ENCODE peak calls at places on chromosomes 6 and 20, in seven cellular contexts. Z is cardiac muscle cell, B is AG04449, Q is H9, Y is GM20000, H is BE2C, J is left ventricle myocardium inferior. P is an unnamed sample.

GRCh38 chr6:34358389-34358906 is 34.0 kb downstream of the NUDT3 start:
- DNase-seq in Z (peak; percentile 27), B (peak; percentile 17), Q (no peak), Y (no peak), H (peak; percentile 29), J (peak; percentile 24), P (no peak)

GRCh38 chr6:111208928-111209327 is 121.6 kb downstream of the SLC16A10 start:
- DNase-seq in Z (no peak), B (no peak), Q (no peak), Y (no peak), H (no peak), J (no peak), P (no peak)

GRCh38 chr6:36671687-36672375 is 6.7 kb upstream of the CDKN1A start:
- DNase-seq in Z (no peak), B (no peak), Q (no peak), Y (no peak), H (peak; percentile 29), J (no peak), P (no peak)

GRCh38 chr6:20952605-20953004 is 418.3 kb downstream of the CDKAL1 start:
- DNase-seq in Z (no peak), B (peak; percentile 47), Q (peak; percentile 27), Y (no peak), H (peak; percentile 42), J (no peak), P (no peak)

GRCh38 chr6:22958677-22959076 is 389.3 kb downstream of the HDGFL1 start:
- DNase-seq in Z (no peak), B (no peak), Q (no peak), Y (no peak), H (no peak), J (no peak), P (no peak)

GRCh38 chr6:47473791-47474351 is 3.7 kb upstream of the CD2AP start:
- DNase-seq in Z (no peak), B (no peak), Q (no peak), Y (no peak), H (no peak), J (no peak), P (no peak)

GRCh38 chr20:60785817-60786216 is 466.2 kb upstream of the CDH4 start:
- DNase-seq in Z (no peak), B (no peak), Q (no peak), Y (no peak), H (no peak), J (no peak), P (no peak)

GRCh38 chr6:16243664-16244063 is 5.3 kb downstream of the GMPR start:
- DNase-seq in Z (no peak), B (no peak), Q (no peak), Y (no peak), H (no peak), J (no peak), P (no peak)

GRCh38 chr6:33013608-33014007 is 4.2 kb upstream of the HLA-DOA start:
- DNase-seq in Z (no peak), B (no peak), Q (no peak), Y (no peak), H (no peak), J (no peak), P (no peak)

GRCh38 chr20:709864-710761 is 34.5 kb upstream of the SCRT2 start:
- DNase-seq in Z (peak; percentile 29), B (no peak), Q (peak; percentile 34), Y (no peak), H (peak; percentile 21), J (no peak), P (no peak)

GRCh38 chr6:70956451-70957283 is at the start of gene B3GAT2:
- DNase-seq in Z (peak; percentile 50), B (no peak), Q (peak; percentile 64), Y (peak; percentile 32), H (peak; percentile 39), J (no peak), P (no peak)

GRCh38 chr6:13990830-13991229 is 66.1 kb downstream of the RNF182 start:
- DNase-seq in Z (no peak), B (no peak), Q (no peak), Y (no peak), H (no peak), J (no peak), P (no peak)

GRCh38 chr6:108947114-108947854 is 99.1 kb downstream of the ARMC2 start:
- DNase-seq in Z (no peak), B (peak; percentile 24), Q (no peak), Y (no peak), H (peak; percentile 58), J (no peak), P (no peak)

GRCh38 chr20:22752324-22752723 is 168.0 kb upstream of the FOXA2 start:
- DNase-seq in Z (no peak), B (no peak), Q (no peak), Y (no peak), H (no peak), J (no peak), P (no peak)

GRCh38 chr20:40558212-40558611 is 130.8 kb downstream of the MAFB start:
- DNase-seq in Z (no peak), B (no peak), Q (no peak), Y (no peak), H (no peak), J (no peak), P (no peak)

GRCh38 chr6:125913864-125914351 is 42.7 kb upstream of the HINT3 start:
- DNase-seq in Z (no peak), B (peak; percentile 95), Q (no peak), Y (no peak), H (no peak), J (no peak), P (no peak)

GRCh38 chr6:31725502-31726350 is 2.6 kb downstream of the MPIG6B start:
- DNase-seq in Z (no peak), B (no peak), Q (no peak), Y (no peak), H (no peak), J (no peak), P (no peak)

GRCh38 chr6:21999012-21999528 is 297.8 kb downstream of the PRL start:
- DNase-seq in Z (no peak), B (no peak), Q (no peak), Y (no peak), H (peak; percentile 61), J (no peak), P (no peak)

GRCh38 chr20:8116067-8116811 is 15.8 kb upstream of the PLCB1 start:
- DNase-seq in Z (no peak), B (no peak), Q (no peak), Y (no peak), H (peak; percentile 41), J (no peak), P (no peak)

GRCh38 chr6:145031962-145032361 is 703.4 kb downstream of the EPM2A start:
- DNase-seq in Z (no peak), B (no peak), Q (no peak), Y (no peak), H (no peak), J (no peak), P (no peak)

GRCh38 chr6:145031001-145031400 is 704.3 kb downstream of the EPM2A start:
- DNase-seq in Z (no peak), B (no peak), Q (no peak), Y (no peak), H (no peak), J (no peak), P (no peak)

GRCh38 chr6:145025488-145025887 is 709.8 kb downstream of the EPM2A start:
- DNase-seq in Z (no peak), B (no peak), Q (no peak), Y (no peak), H (no peak), J (no peak), P (no peak)

GRCh38 chr6:145026267-145026679 is 709.0 kb downstream of the EPM2A start:
- DNase-seq in Z (no peak), B (no peak), Q (no peak), Y (no peak), H (no peak), J (no peak), P (no peak)

DNA sequence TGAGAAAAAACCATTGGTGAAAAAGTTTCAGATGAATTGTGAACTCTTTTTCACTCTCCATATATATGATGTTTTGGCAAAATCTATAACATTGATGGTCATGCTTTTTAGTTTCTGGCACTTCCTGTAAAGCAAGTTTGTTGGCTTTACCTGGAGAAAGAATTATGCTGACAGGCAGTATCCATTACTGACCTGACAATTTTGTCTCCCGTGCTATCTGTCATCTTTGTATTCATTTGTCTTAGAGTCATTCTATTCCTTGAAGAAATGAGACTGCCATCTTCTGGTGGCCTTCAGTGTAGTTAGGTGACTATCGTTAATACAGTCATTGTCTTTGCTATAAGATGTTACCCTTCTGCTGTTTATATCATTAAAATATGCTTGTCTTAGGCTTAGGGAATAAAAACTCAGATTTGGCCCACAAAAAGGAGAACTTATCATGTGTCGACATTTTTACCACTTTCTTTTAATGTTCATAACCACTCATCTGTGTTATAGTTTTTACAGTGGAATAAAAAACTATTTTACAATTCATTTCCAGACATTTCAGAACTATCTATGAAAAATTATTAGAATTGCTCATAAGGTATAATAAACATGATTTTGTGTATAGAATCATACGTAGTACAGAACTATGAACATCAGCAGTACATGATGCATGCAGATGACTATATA is 707.0 kb downstream of the EPM2A start:
- DNase-seq in Z (peak; percentile 41), B (no peak), Q (no peak), Y (peak; percentile 33), H (peak; percentile 23), J (no peak), P (no peak)
- TF ChIP-seq CTCF in Z (peak; percentile 49), B (peak; percentile 42), Q (peak; percentile 71), Y (peak; percentile 12), H (peak; percentile 66), J (peak; percentile 62), P (no peak)

GRCh38 chr6:45200510-45200909 is 127.6 kb upstream of the RUNX2 start:
- DNase-seq in Z (no peak), B (no peak), Q (no peak), Y (no peak), H (no peak), J (no peak), P (no peak)
- TF ChIP-seq CTCF in Z (no peak), B (no peak), Q (no peak), Y (no peak), H (no peak), J (no peak), P (no peak)

DNA sequence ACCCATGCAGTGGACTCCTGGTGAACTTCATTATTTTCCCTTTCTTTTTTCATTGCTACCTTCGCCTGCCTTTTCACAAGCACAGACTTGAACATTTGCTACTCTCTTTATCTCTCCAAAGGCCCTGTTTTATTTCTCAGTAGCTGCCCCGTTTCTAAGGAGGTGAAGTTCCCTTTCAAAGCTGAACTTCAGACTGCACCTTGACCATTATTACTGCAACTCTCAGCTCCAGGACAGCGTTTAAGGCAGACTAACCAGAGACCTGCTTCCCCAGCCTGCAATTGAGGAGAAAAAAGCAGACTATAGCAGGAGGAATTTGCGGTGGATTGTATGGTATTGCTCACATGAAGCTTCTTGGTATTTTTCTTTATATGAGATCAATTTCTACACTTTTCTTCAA is 460.7 kb downstream of the CBLN4 start:
- DNase-seq in Z (no peak), B (no peak), Q (no peak), Y (no peak), H (no peak), J (no peak), P (no peak)
- TF ChIP-seq CTCF in Z (no peak), B (no peak), Q (no peak), Y (no peak), H (no peak), J (no peak), P (no peak)

DNA sequence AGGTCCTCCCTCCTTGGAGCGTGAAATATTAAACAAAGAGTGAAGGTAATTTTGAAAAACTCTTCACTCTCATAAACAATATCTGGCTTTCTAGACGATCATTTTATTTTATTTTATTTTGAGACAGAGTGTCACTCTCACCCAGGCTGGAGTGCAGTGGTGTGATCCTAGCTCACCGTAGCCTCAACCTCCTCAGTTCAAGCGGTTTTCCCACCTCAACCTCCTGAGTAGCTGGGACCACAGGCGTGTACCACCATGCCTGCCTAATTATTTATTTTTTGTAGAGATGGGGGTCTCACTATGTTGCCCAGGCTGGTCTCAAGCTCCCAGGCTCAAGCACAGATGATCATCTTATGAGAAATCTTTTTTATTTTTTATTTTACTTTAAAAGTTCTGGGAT is 16.4 kb downstream of the ZNF831 start:
- DNase-seq in Z (no peak), B (no peak), Q (no peak), Y (no peak), H (no peak), J (no peak), P (no peak)
- TF ChIP-seq CTCF in Z (no peak), B (no peak), Q (no peak), Y (no peak), H (no peak), J (no peak), P (no peak)